ENCODE peak calls at places on chromosomes 4 and X, in five cellular contexts. P, H, W, V and M are unnamed samples.

GRCh38 chrX:106698693-106699092 is 27.8 kb upstream of the RNF128 start:
- DNase-seq in P (no peak), H (peak), W (no peak), V (no peak), M (no peak)

GRCh38 chrX:153476628-153477027 is 6.3 kb upstream of the HAUS7 start:
- DNase-seq in P (no peak), H (no peak), W (peak), V (no peak), M (no peak)

GRCh38 chr4:6734165-6734786 is 18.3 kb downstream of the BLOC1S4 start:
- DNase-seq in P (no peak), H (no peak), W (no peak), V (no peak), M (no peak)

GRCh38 chrX:109840585-109840984 is 107.5 kb upstream of the ACSL4 start:
- DNase-seq in P (no peak), H (peak), W (no peak), V (no peak), M (no peak)

GRCh38 chrX:36983831-36984230 is 24.3 kb upstream of the FAM47C start:
- DNase-seq in P (no peak), H (no peak), W (no peak), V (no peak), M (no peak)

GRCh38 chrX:51608071-51608470 is 10.6 kb downstream of the CENPVL3 start:
- DNase-seq in P (no peak), H (peak), W (no peak), V (no peak), M (no peak)

GRCh38 chr4:68895561-68896198 is 55.9 kb downstream of the UGT2A3 start:
- DNase-seq in P (no peak), H (no peak), W (no peak), V (no peak), M (no peak)

GRCh38 chrX:115559672-115560071 is 1.3 kb upstream of the PLS3 start:
- DNase-seq in P (no peak), H (no peak), W (no peak), V (no peak), M (no peak)

GRCh38 chrX:13404364-13404763 is 84.5 kb upstream of the ATXN3L start:
- DNase-seq in P (no peak), H (no peak), W (no peak), V (no peak), M (no peak)